ENCODE peak calls at places on chromosomes 16 and 17, in eight cellular contexts. W is stimulated activated CD8-positive, alpha-beta memory T cell treated with anti-CD3 and anti-CD28 coated beads, Interleukin-4, amount 100 ng/mL, for 1 hour; G is GM23248; Y is effector CD4-positive, alpha-beta T cell; V is progenitor cell of endocrine pancreas; X is coronary artery; T is HT1080; Q is GM23338. B is an unnamed sample.

GRCh38 chr16:9489823-9490467 is 398.5 kb downstream of the HAPSTR1 start:
- DNase-seq in T (peak), W (no peak), V (no peak), X (no peak), Q (peak), G (no peak), Y (no peak), B (no peak)

GRCh38 chr16:72743011-72743761 is 304.7 kb downstream of the ZFHX3 start:
- DNase-seq in Y (no peak), W (no peak), G (no peak), V (no peak), X (no peak), T (no peak), Q (no peak), B (no peak)

GRCh38 chr17:36650096-36650764 is 48.8 kb downstream of the MRM1 start:
- DNase-seq in X (no peak), V (no peak), T (no peak), W (no peak), G (no peak), Y (no peak), Q (no peak), B (no peak)

GRCh38 chr16:14024300-14024699 is 46.8 kb upstream of the MRTFB start:
- DNase-seq in W (no peak), X (no peak), Y (no peak), G (peak), V (no peak), Q (no peak), T (peak), B (no peak)

GRCh38 chr17:36498155-36498554 is 11.7 kb downstream of the ZNHIT3 start:
- DNase-seq in G (no peak), V (no peak), W (no peak), T (no peak), X (no peak), Q (no peak), Y (no peak), B (no peak)

GRCh38 chr17:42565523-42566214 is 1.2 kb upstream of the MLX start:
- DNase-seq in T (no peak), Q (no peak), V (no peak), W (no peak), G (no peak), Y (no peak), X (no peak), B (no peak)

GRCh38 chr16:46789075-46789474 is 40.9 kb upstream of the MYLK3 start:
- DNase-seq in X (no peak), Q (no peak), Y (no peak), G (no peak), V (no peak), T (no peak), W (no peak), B (no peak)

GRCh38 chr17:64775701-64776570 is 113.8 kb upstream of the SMURF2 start:
- DNase-seq in G (peak), Y (no peak), T (no peak), X (no peak), Q (no peak), V (no peak), W (no peak), B (no peak)

GRCh38 chr17:79011451-79012147 is 2.0 kb upstream of the CANT1 start:
- DNase-seq in X (no peak), G (peak), Y (no peak), T (peak), V (no peak), W (no peak), Q (no peak), B (no peak)

GRCh38 chr16:86355538-86355937 is 154.8 kb upstream of the FOXF1 start:
- DNase-seq in X (no peak), Q (no peak), T (peak), W (no peak), G (peak), Y (no peak), V (no peak), B (no peak)

GRCh38 chr16:19883296-19883951 is 1.2 kb downstream of the GPRC5B start:
- DNase-seq in W (no peak), V (peak), T (no peak), X (no peak), Y (no peak), Q (peak), G (peak), B (no peak)

GRCh38 chr16:53421248-53421647 is 13.0 kb upstream of the RBL2 start:
- DNase-seq in X (no peak), Y (no peak), G (no peak), T (no peak), Q (peak), W (no peak), V (no peak), B (no peak)

GRCh38 chr16:83350466-83350865 is 457.3 kb upstream of the HSBP1 start:
- DNase-seq in X (no peak), Q (no peak), W (no peak), Y (no peak), G (no peak), T (no peak), V (no peak), B (no peak)

GRCh38 chr16:53515259-53515658 is 12.2 kb upstream of the AKTIP start:
- DNase-seq in W (no peak), X (no peak), G (peak), T (peak), V (no peak), Y (no peak), Q (no peak), B (no peak)

GRCh38 chr16:58481931-58482330 is 18.0 kb upstream of the NDRG4 start:
- DNase-seq in T (no peak), Y (no peak), V (no peak), Q (no peak), W (no peak), X (no peak), G (peak), B (no peak)

GRCh38 chr17:13182450-13182849 is 164.6 kb upstream of the ELAC2 start:
- DNase-seq in Q (no peak), T (no peak), Y (no peak), G (no peak), W (no peak), X (no peak), V (no peak), B (no peak)

GRCh38 chr17:4249452-4250029 is 14.2 kb downstream of the ANKFY1 start:
- DNase-seq in Q (peak), Y (no peak), G (peak), X (no peak), T (no peak), W (no peak), V (no peak), B (no peak)

GRCh38 chr16:51150894-51151320 is at the start of gene SALL1:
- DNase-seq in G (peak), Q (no peak), X (no peak), V (no peak), W (no peak), T (no peak), Y (no peak), B (no peak)

GRCh38 chr17:50498021-50498874 is 10.0 kb upstream of the MYCBPAP start:
- DNase-seq in T (no peak), Y (no peak), X (no peak), W (no peak), Q (no peak), V (no peak), G (no peak), B (no peak)

GRCh38 chr17:81073967-81074366 is 39.0 kb downstream of the BAIAP2 start:
- DNase-seq in T (no peak), W (no peak), V (no peak), Q (no peak), G (no peak), Y (no peak), X (no peak), B (no peak)

GRCh38 chr16:30075503-30076275 is at the start of gene PPP4C:
- DNase-seq in Y (peak), W (peak), Q (peak), T (peak), G (peak), X (peak), V (peak), B (no peak)

B was measured in vagina.